ENCODE peak calls at places on chromosomes 16 and 17, in seven cellular contexts. M is ascending aorta, W is adrenal gland, O is neural progenitor cell, L is GM23248, T is Peyer's patch, G is Panc1. P is an unnamed sample. For H3K4me1, the result is how much of the 10 kb centered on the place peaks cover.

GRCh38 chr17:54813896-54814295 is 86.8 kb upstream of the TOM1L1 start:
- DNase-seq in M (no peak), W (no peak), O (no peak), L (no peak), T (no peak), G (no peak), P (no peak)

GRCh38 chr17:57317016-57317415 is 60.7 kb downstream of the MSI2 start:
- DNase-seq in M (no peak), W (no peak), O (no peak), L (no peak), T (no peak), G (no peak), P (no peak)

GRCh38 chr17:39822051-39822450 is 42.1 kb downstream of the IKZF3 start:
- DNase-seq in M (no peak), W (no peak), O (no peak), L (no peak), T (no peak), G (no peak), P (no peak)

GRCh38 chr17:35132816-35133550 is 9.1 kb downstream of the NLE1 start:
- DNase-seq in M (no peak), W (no peak), O (no peak), L (no peak), T (no peak), G (no peak), P (no peak)

GRCh38 chr17:15122857-15123256 is 142.3 kb downstream of the PMP22 start:
- DNase-seq in M (no peak), W (no peak), O (no peak), L (peak), T (no peak), G (no peak), P (no peak)

GRCh38 chr16:54501797-54502196 is 215.2 kb upstream of the IRX3 start:
- DNase-seq in M (no peak), W (no peak), O (no peak), L (no peak), T (no peak), G (no peak), P (no peak)

GRCh38 chr16:56302506-56302905 is 111.2 kb downstream of the GNAO1 start:
- DNase-seq in M (no peak), W (no peak), O (no peak), L (no peak), T (no peak), G (no peak), P (no peak)

GRCh38 chr17:64282753-64283080 is 19.7 kb upstream of the TEX2 start:
- DNase-seq in M (no peak), W (no peak), O (no peak), L (no peak), T (no peak), G (no peak), P (no peak)

GRCh38 chr17:54992797-54993639 is 24.5 kb downstream of the STXBP4 start:
- DNase-seq in M (no peak), W (no peak), O (peak), L (peak), T (no peak), G (no peak), P (peak)

GRCh38 chr16:88619859-88620655 is 18.3 kb upstream of the IL17C start:
- DNase-seq in M (no peak), W (no peak), O (no peak), L (no peak), T (peak), G (no peak), P (no peak)

GRCh38 chr17:35947156-35947585 is 3.7 kb upstream of the LYZL6 start:
- DNase-seq in M (no peak), W (peak), O (peak), L (peak), T (peak), G (peak), P (peak)

GRCh38 chr17:27407916-27408846 is 48.1 kb upstream of the KSR1 start:
- DNase-seq in M (no peak), W (peak), O (peak), L (peak), T (no peak), G (no peak), P (peak)

GRCh38 chr17:83058478-83059167 is 20.8 kb upstream of the METRNL start:
- DNase-seq in M (no peak), W (no peak), O (peak), L (no peak), T (no peak), G (no peak), P (no peak)

GRCh38 chr17:74924250-74924948 is at the start of gene OTOP2:
- DNase-seq in M (no peak), W (no peak), O (peak), L (no peak), T (no peak), G (no peak), P (no peak)

GRCh38 chr17:18182190-18182977 is 1.2 kb upstream of the ALKBH5 start:
- DNase-seq in M (no peak), W (peak), O (peak), L (peak), T (no peak), G (no peak), P (no peak)

GRCh38 chr16:27572711-27573110 is 22.8 kb downstream of the KATNIP start:
- DNase-seq in M (no peak), W (no peak), O (no peak), L (peak), T (no peak), G (no peak), P (no peak)

GRCh38 chr17:54102246-54102645 is 279.5 kb downstream of the KIF2B start:
- DNase-seq in M (no peak), W (no peak), O (no peak), L (no peak), T (no peak), G (no peak), P (no peak)

GRCh38 chr16:7086842-7087616 is 245.6 kb upstream of the RBFOX1 start:
- DNase-seq in M (no peak), W (peak), O (peak), L (no peak), T (no peak), G (no peak), P (no peak)

GRCh38 chr17:1412185-1413110 is 12.4 kb upstream of the YWHAE start:
- DNase-seq in M (no peak), W (peak), O (no peak), L (no peak), T (no peak), G (no peak), P (no peak)

GRCh38 chr16:28104404-28104803 is 40.9 kb upstream of the GSG1L start:
- DNase-seq in M (no peak), W (peak), O (no peak), L (no peak), T (no peak), G (no peak), P (no peak)

GRCh38 chr17:78798695-78799559 is 16.9 kb upstream of the CYTH1 start:
- DNase-seq in M (no peak), W (no peak), O (peak), L (peak), T (no peak), G (no peak), P (peak)

GRCh38 chr16:30064746-30065111 is 831 bp upstream of the ALDOA start:
- DNase-seq in M (no peak), W (no peak), O (no peak), L (no peak), T (no peak), G (no peak), P (no peak)

GRCh38 chr16:87226926-87227650 is 90.1 kb downstream of the C16orf95 start:
- DNase-seq in M (no peak), W (no peak), O (no peak), L (peak), T (no peak), G (no peak), P (no peak)

GRCh38 chr17:60149691-60150582 is at the start of gene CA4:
- DNase-seq in M (no peak), W (no peak), O (peak), L (no peak), T (no peak), G (no peak), P (no peak)

GRCh38 chr16:10849736-10850477 is 27.1 kb upstream of the CIITA start:
- DNase-seq in M (no peak), W (no peak), O (no peak), L (no peak), T (no peak), G (no peak), P (peak)

GRCh38 chr16:17229766-17230165 is 241.0 kb downstream of the XYLT1 start:
- DNase-seq in M (no peak), W (peak), O (no peak), L (peak), T (no peak), G (no peak), P (peak)

GRCh38 chr16:25343976-25344375 is 86.3 kb upstream of the ZKSCAN2 start:
- DNase-seq in M (no peak), W (no peak), O (no peak), L (no peak), T (no peak), G (no peak), P (no peak)

GRCh38 chr16:71537643-71538042 is 11.4 kb downstream of the CHST4 start:
- DNase-seq in M (no peak), W (peak), O (peak), L (peak), T (no peak), G (no peak), P (peak)

GRCh38 chr17:31834448-31834847 is 24.6 kb downstream of the COPRS start:
- DNase-seq in M (no peak), W (no peak), O (no peak), L (no peak), T (peak), G (no peak), P (no peak)

GRCh38 chr17:41705271-41705991 is 6.7 kb upstream of the GAST start:
- DNase-seq in M (no peak), W (peak), O (peak), L (no peak), T (no peak), G (no peak), P (no peak)

GRCh38 chr16:67942200-67942509 is 1.8 kb downstream of the LCAT start:
- DNase-seq in M (no peak), W (peak), O (peak), L (peak), T (no peak), G (no peak), P (no peak)

GRCh38 chr16:79400462-79401149 is 199.9 kb downstream of the MAF start:
- DNase-seq in M (no peak), W (no peak), O (no peak), L (no peak), T (no peak), G (no peak), P (no peak)

GRCh38 chr17:64230551-64231408 is 32.3 kb downstream of the TEX2 start:
- DNase-seq in M (no peak), W (no peak), O (no peak), L (peak), T (no peak), G (no peak), P (peak)

GRCh38 chr17:43661699-43662431 is at the start of gene MEOX1:
- DNase-seq in M (no peak), W (no peak), O (no peak), L (peak), T (no peak), G (no peak), P (peak)

GRCh38 chr17:1126801-1127550 is 52.8 kb downstream of the ABR start:
- DNase-seq in M (no peak), W (no peak), O (no peak), L (no peak), T (no peak), G (no peak), P (no peak)

DNA sequence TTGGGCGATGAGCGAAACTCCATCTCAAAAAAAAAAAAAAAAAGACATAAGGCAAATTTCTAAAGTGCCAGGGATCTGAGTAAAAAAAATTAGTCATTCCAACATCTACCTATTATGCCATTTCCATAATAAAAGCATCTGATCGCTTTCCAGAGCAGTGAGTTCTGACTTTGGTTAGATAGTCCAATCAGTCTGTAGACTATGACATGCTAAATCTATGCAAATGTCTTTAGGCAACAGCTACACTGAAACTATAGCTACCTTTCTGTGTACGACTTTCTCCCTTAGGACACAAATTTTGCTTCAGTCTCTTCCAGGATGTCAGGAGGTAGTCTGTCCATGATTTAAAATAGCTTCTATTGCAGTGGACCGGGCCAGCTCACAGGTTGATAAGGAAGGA is 58.9 kb upstream of the ARHGAP44 start:
- DNase-seq in M (no peak), W (no peak), O (no peak), L (no peak), T (no peak), G (no peak), P (no peak)
- H3K4me3 ChIP-seq in M (no peak), W (no peak), O (no peak), L (no peak), T (no peak), G (no peak), P (no peak)

GRCh38 chr17:49085565-49086315 is 46.8 kb upstream of the B4GALNT2 start:
- DNase-seq in M (no peak), W (no peak), O (no peak), L (no peak), T (no peak), G (no peak), P (no peak)
- H3K4me1 ChIP-seq in M (under half), W (under half), O (under half), L (under half), T (under half), G (under half), P (under half)

GRCh38 chr17:38564254-38564605 is 41.5 kb downstream of the SRCIN1 start:
- DNase-seq in M (no peak), W (no peak), O (no peak), L (no peak), T (no peak), G (no peak), P (no peak)
- H3K4me3 ChIP-seq in M (no peak), W (no peak), O (peak), L (no peak), T (no peak), G (no peak), P (no peak)

DNA sequence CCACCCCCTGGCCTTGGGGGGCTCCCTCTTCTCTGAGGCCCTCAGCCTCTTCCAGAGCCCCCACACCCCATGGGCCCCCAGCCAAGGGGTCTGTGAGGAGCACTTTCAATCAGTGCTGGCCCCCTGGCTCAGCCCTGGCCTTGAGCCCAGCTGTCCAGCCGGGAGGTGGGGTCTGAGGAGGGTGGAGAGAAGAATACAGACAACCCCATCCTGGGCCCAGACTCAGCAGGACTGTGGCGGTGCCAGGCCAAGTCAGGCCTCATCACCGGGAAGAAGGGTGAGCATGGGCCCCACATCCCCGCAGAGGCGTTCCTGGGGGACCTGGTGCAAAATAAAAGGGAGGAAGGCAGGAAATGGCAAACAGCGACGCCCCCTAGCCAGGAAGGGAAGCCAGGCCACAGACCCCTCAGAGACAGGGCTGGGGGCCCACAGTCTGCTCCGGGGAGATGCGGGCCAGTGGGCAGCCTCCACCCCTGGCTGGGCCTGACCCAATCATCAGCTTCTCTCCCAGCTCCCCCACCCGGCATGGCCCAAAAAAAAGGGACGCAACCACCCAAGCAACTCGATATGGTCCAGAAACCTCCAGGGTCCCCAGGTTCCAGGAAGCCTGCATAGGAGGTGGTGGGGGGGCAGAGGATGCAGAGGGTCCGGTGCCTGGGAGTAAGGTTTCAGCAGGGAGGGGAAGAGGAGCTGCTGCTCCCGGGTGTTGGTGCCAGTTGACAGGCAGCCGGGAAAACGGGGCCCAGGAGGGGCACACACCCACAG is 20.6 kb downstream of the ZNF423 start:
- DNase-seq in M (no peak), W (no peak), O (no peak), L (no peak), T (no peak), G (no peak), P (no peak)
- H3K4me1 ChIP-seq in M (half or more), W (under half), O (half or more), L (under half), T (under half), G (under half), P (under half)

DNA sequence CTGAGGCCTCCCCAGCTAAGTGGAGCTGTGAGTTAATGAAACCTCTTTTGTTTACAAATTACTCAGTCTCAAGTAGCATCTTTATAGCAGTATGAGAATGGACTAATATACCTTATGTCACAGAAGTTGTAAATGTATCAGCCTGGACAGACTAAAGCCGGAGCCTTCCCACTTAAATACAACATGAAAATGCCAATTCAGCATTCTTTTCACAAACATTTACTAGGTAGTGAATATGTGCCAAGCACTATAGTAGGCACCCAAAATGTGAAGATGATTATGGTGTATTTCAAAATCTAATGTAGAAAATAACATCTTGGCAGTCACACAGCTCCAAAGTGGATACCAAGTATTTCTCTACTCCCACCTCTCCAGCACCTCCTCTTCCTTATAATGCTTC is 693.0 kb downstream of the KCNJ2 start:
- DNase-seq in M (no peak), W (no peak), O (no peak), L (no peak), T (no peak), G (no peak), P (no peak)
- H3K4me3 ChIP-seq in M (no peak), W (no peak), O (no peak), L (no peak), T (no peak), G (no peak), P (no peak)

GRCh38 chr17:79802039-79802735 is 5.3 kb upstream of the CBX8 start:
- DNase-seq in M (no peak), W (no peak), O (peak), L (no peak), T (no peak), G (no peak), P (no peak)
- H3K4me1 ChIP-seq in M (under half), W (under half), O (under half), L (under half), T (under half), G (under half), P (under half)

DNA sequence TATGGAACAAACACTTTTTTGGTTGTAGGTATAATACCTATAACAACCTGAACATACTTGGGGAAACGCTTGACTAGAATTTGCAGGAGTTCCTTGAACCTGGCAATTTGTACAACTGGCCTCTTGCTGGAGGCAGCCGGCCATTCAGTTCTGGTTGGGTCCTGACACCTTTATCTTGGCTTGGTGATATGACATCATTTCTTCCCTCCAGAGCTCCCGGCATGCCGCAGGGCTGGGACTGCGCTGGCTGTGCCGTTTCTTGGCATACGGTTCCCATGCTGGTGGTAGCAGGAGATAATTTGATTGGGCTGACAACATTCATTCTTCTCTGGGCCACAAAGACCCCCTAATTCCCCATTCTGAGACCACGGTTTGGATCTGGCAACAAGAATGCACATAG is 87.5 kb downstream of the ASIC2 start:
- DNase-seq in M (no peak), W (no peak), O (no peak), L (no peak), T (no peak), G (no peak), P (no peak)
- H3K4me3 ChIP-seq in M (no peak), W (no peak), O (no peak), L (no peak), T (no peak), G (no peak), P (no peak)

DNA sequence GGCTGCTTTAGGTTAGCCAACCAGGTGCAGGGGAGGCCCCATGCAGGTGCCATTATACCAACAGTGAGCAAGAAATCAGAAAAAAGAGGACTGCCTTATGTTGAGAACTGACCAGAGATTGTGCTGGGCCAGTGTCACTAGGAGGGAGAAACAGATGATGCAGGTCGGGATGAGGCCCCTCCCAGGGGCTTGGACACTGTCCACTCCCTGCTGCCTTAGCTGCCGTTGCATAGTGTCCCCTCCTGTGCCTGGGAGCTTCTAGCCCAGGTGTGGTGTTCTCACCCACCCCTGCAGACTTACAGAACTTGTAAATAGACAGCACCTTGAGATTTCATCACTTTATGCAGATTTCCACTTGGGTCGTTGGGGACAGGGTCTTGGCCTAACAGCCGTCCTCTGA is 36.7 kb downstream of the PLD6 start:
- DNase-seq in M (no peak), W (no peak), O (no peak), L (no peak), T (no peak), G (no peak), P (no peak)
- H3K4me1 ChIP-seq in M (under half), W (under half), O (under half), L (under half), T (under half), G (under half), P (under half)

P was measured in mammary epithelial cell.